ENCODE peak calls at places on chromosomes 5 and 9, in ten cellular contexts. Y is stomach, N is fibroblast of lung, U is HFF-Myc, H is transverse colon, E is foreskin fibroblast, Q is cardiac fibroblast, W is cardiac muscle cell, O is heart left ventricle, T is uterus. S is an unnamed sample.

GRCh38 chr9:133160742-133161541 is 2.8 kb downstream of the GBGT1 start:
- DNase-seq in Y (peak), N (peak), U (peak), H (peak), E (peak), Q (peak), W (peak), O (peak), T (peak), S (no peak)

GRCh38 chr9:2193565-2193964 is 178.4 kb downstream of the SMARCA2 start:
- DNase-seq in Y (no peak), N (no peak), U (no peak), H (no peak), E (no peak), Q (no peak), W (no peak), O (no peak), T (no peak), S (no peak)

GRCh38 chr5:32773944-32774343 is 62.8 kb downstream of the NPR3 start:
- DNase-seq in Y (no peak), N (no peak), U (no peak), H (no peak), E (no peak), Q (no peak), W (no peak), O (no peak), T (no peak), S (no peak)

GRCh38 chr9:107299437-107299836 is 16.4 kb downstream of the RAD23B start:
- DNase-seq in Y (no peak), N (no peak), U (no peak), H (no peak), E (no peak), Q (no peak), W (no peak), O (no peak), T (no peak), S (no peak)

GRCh38 chr5:168177831-168178450 is 113.5 kb upstream of the WWC1 start:
- DNase-seq in Y (no peak), N (no peak), U (no peak), H (no peak), E (no peak), Q (no peak), W (peak), O (peak), T (no peak), S (no peak)

GRCh38 chr5:135319928-135320606 is 79.0 kb downstream of the MACROH2A1 start:
- DNase-seq in Y (peak), N (no peak), U (no peak), H (no peak), E (no peak), Q (no peak), W (no peak), O (no peak), T (peak), S (no peak)

GRCh38 chr9:75642522-75642921 is 248.0 kb upstream of the PCSK5 start:
- DNase-seq in Y (no peak), N (no peak), U (no peak), H (no peak), E (no peak), Q (no peak), W (no peak), O (no peak), T (no peak), S (no peak)

GRCh38 chr5:123810911-123811310 is 298.9 kb downstream of the CSNK1G3 start:
- DNase-seq in Y (no peak), N (no peak), U (no peak), H (no peak), E (no peak), Q (no peak), W (no peak), O (no peak), T (no peak), S (no peak)

GRCh38 chr5:34859253-34859652 is 20.3 kb downstream of the TTC23L start:
- DNase-seq in Y (no peak), N (no peak), U (no peak), H (no peak), E (no peak), Q (no peak), W (no peak), O (no peak), T (no peak), S (no peak)

GRCh38 chr9:107895524-107896001 is 406.0 kb upstream of the KLF4 start:
- DNase-seq in Y (no peak), N (peak), U (peak), H (no peak), E (peak), Q (peak), W (no peak), O (no peak), T (no peak), S (no peak)

GRCh38 chr5:132704875-132705274 is 31.1 kb downstream of the IL4 start:
- DNase-seq in Y (no peak), N (no peak), U (no peak), H (no peak), E (peak), Q (peak), W (no peak), O (no peak), T (no peak), S (no peak)

GRCh38 chr9:15249042-15249818 is 57.8 kb downstream of the TTC39B start:
- DNase-seq in Y (no peak), N (peak), U (peak), H (no peak), E (peak), Q (peak), W (peak), O (no peak), T (no peak), S (no peak)

GRCh38 chr9:93577045-93577939 is 908 bp downstream of the PHF2 start:
- DNase-seq in Y (peak), N (peak), U (no peak), H (peak), E (no peak), Q (peak), W (peak), O (no peak), T (no peak), S (no peak)

GRCh38 chr9:90290716-90291485 is 351.7 kb downstream of the DIRAS2 start:
- DNase-seq in Y (no peak), N (peak), U (no peak), H (no peak), E (no peak), Q (peak), W (no peak), O (no peak), T (no peak), S (no peak)

GRCh38 chr9:124450241-124450924 is at the start of gene ADGRD2:
- DNase-seq in Y (no peak), N (peak), U (no peak), H (no peak), E (peak), Q (peak), W (peak), O (no peak), T (no peak), S (no peak)

GRCh38 chr5:88881566-88881965 is 1.4 kb downstream of the MEF2C start:
- DNase-seq in Y (no peak), N (peak), U (no peak), H (no peak), E (no peak), Q (peak), W (peak), O (no peak), T (no peak), S (no peak)

GRCh38 chr5:170077526-170077925 is 28.2 kb upstream of the FOXI1 start:
- DNase-seq in Y (no peak), N (no peak), U (no peak), H (no peak), E (no peak), Q (no peak), W (no peak), O (no peak), T (no peak), S (no peak)

GRCh38 chr5:40680741-40681350 is 1.1 kb downstream of the PTGER4 start:
- DNase-seq in Y (no peak), N (peak), U (no peak), H (peak), E (no peak), Q (no peak), W (no peak), O (no peak), T (peak), S (no peak)

GRCh38 chr5:59608745-59609144 is 284.8 kb downstream of the PDE4D start:
- DNase-seq in Y (no peak), N (peak), U (no peak), H (no peak), E (no peak), Q (no peak), W (no peak), O (no peak), T (no peak), S (no peak)

GRCh38 chr9:1938675-1939170 is 76.4 kb upstream of the SMARCA2 start:
- DNase-seq in Y (no peak), N (no peak), U (no peak), H (no peak), E (no peak), Q (no peak), W (no peak), O (no peak), T (no peak), S (peak)

GRCh38 chr9:35294066-35294465 is 132.3 kb downstream of the UNC13B start:
- DNase-seq in Y (no peak), N (no peak), U (no peak), H (no peak), E (no peak), Q (no peak), W (no peak), O (no peak), T (no peak), S (no peak)

GRCh38 chr5:102738037-102738436 is 17.1 kb upstream of the PAM start:
- DNase-seq in Y (no peak), N (no peak), U (no peak), H (no peak), E (no peak), Q (no peak), W (no peak), O (no peak), T (no peak), S (no peak)

GRCh38 chr5:176436641-176437040 is 11.5 kb upstream of the FAF2 start:
- DNase-seq in Y (no peak), N (peak), U (no peak), H (no peak), E (peak), Q (no peak), W (no peak), O (no peak), T (no peak), S (no peak)

GRCh38 chr5:56446728-56447127 is 213.6 kb upstream of the ANKRD55 start:
- DNase-seq in Y (no peak), N (no peak), U (no peak), H (no peak), E (no peak), Q (no peak), W (no peak), O (no peak), T (no peak), S (no peak)

GRCh38 chr5:1293997-1294838 is 650 bp downstream of the TERT start:
- DNase-seq in Y (peak), N (no peak), U (no peak), H (no peak), E (no peak), Q (no peak), W (peak), O (no peak), T (no peak), S (no peak)

DNA sequence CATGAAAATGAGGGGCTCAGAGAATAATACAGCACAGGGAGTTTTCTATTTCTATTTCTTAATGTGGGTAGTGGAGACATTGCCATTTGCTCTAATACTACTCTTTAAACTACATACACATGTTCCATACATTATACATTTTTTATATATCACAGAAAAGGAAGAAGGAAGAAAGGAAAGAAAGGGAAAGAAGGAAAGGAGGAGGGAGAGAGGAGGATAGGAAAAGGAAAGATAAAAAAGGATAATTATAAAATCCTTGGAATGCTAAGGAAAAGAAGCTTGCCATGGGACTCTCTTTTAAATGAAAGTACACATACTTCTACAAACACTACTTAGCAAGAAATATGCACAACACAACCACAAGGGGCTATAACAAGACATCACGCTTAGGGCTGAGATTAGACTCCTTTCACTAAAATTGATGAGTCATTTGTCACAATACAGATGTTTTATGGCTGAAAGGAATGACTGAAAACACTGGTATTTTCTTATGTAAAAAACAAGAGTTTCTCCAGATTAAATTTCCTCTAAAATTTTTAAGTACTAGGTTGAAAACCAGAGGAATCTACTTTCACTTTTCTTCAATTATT is 219.8 kb downstream of the ARL15 start:
- DNase-seq in Y (no peak), N (peak), U (peak), H (no peak), E (peak), Q (peak), W (no peak), O (no peak), T (no peak), S (no peak)
- TF ChIP-seq CTCF in Y (no peak), N (peak), U (peak), H (no peak), E (peak), Q (peak), W (peak), O (peak), T (no peak), S (peak)

DNA sequence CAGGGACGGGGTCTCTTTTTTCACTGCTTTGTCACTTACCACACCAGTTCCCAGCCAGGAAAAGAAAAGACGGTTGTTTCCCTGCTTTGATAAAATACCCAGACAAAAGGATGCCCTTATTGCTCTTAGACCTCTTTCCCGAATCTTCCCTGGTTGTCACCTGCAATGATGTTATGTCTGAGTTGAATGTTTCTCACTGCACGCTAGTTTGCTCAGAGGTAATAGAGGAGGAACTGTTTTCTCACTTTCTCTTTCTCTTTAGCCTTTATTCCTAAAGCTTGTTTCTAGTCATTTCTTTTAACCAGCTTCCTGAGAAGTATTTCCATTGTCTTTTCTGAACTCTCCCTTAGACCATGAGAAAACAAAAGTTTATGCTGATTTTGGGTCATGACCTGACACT is 32.9 kb downstream of the ACER2 start:
- DNase-seq in Y (no peak), N (no peak), U (no peak), H (no peak), E (no peak), Q (no peak), W (no peak), O (no peak), T (no peak), S (no peak)
- H3K4me3 ChIP-seq in Y (no peak), N (no peak), U (no peak), H (no peak), E (no peak), Q (no peak), W (no peak), O (no peak), T (no peak), S (no peak)

GRCh38 chr5:172164773-172165212 is 23.2 kb downstream of the STK10 start:
- DNase-seq in Y (no peak), N (peak), U (no peak), H (no peak), E (no peak), Q (peak), W (no peak), O (peak), T (no peak), S (no peak)

GRCh38 chr5:172163346-172163745 is 24.7 kb downstream of the STK10 start:
- DNase-seq in Y (no peak), N (no peak), U (no peak), H (no peak), E (no peak), Q (peak), W (peak), O (peak), T (no peak), S (no peak)

GRCh38 chr5:172160506-172160905 is 27.5 kb downstream of the STK10 start:
- DNase-seq in Y (no peak), N (no peak), U (no peak), H (no peak), E (no peak), Q (no peak), W (no peak), O (peak), T (no peak), S (no peak)

GRCh38 chr5:172165465-172165864 is 22.6 kb downstream of the STK10 start:
- DNase-seq in Y (no peak), N (no peak), U (no peak), H (no peak), E (no peak), Q (no peak), W (no peak), O (no peak), T (no peak), S (no peak)

DNA sequence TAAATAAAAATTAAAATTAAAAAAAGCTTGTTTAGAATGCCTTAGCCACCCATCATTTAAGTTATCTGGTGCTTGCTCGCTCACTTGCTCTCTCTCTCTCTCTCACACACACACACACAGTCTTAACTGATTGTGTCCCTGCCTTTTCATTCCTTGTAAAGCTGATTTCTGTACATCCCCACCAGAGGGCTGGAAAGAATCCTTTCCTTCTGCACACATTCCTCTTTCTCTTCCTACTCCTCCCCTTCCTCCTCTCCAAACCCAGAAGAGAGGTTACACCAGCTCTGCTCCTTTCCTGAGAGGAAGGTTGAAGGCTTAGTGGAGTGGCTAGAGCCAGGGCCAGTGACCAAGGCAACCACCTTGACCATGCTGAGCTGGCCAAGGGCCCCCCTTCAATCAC is 25.7 kb downstream of the STK10 start:
- DNase-seq in Y (no peak), N (peak), U (no peak), H (no peak), E (no peak), Q (peak), W (no peak), O (no peak), T (no peak), S (no peak)
- TF ChIP-seq CTCF in Y (no peak), N (no peak), U (no peak), H (no peak), E (peak), Q (no peak), W (peak), O (no peak), T (no peak), S (no peak)

GRCh38 chr9:118809160-118809625 is 560.0 kb downstream of the BRINP1 start:
- DNase-seq in Y (no peak), N (no peak), U (no peak), H (no peak), E (no peak), Q (no peak), W (no peak), O (no peak), T (no peak), S (no peak)
- H3K4me3 ChIP-seq in Y (no peak), N (no peak), U (no peak), H (no peak), E (no peak), Q (no peak), W (no peak), O (no peak), T (no peak), S (no peak)

GRCh38 chr5:116571568-116572321 is 2.9 kb downstream of the SEMA6A start:
- DNase-seq in Y (no peak), N (no peak), U (no peak), H (no peak), E (no peak), Q (no peak), W (peak), O (no peak), T (no peak), S (no peak)
- TF ChIP-seq CTCF in Y (no peak), N (no peak), U (no peak), H (peak), E (no peak), Q (no peak), W (no peak), O (no peak), T (no peak), S (no peak)

GRCh38 chr5:118705931-118706330 is 282.4 kb downstream of the DTWD2 start:
- DNase-seq in Y (no peak), N (peak), U (no peak), H (no peak), E (no peak), Q (no peak), W (no peak), O (no peak), T (no peak), S (no peak)
- H3K4me3 ChIP-seq in Y (no peak), N (no peak), U (no peak), H (no peak), E (no peak), Q (no peak), W (no peak), O (no peak), T (no peak), S (no peak)

GRCh38 chr9:27353405-27354229 is 56.7 kb upstream of the EQTN start:
- DNase-seq in Y (no peak), N (no peak), U (no peak), H (no peak), E (no peak), Q (no peak), W (no peak), O (peak), T (no peak), S (no peak)
- TF ChIP-seq CTCF in Y (no peak), N (no peak), U (no peak), H (no peak), E (no peak), Q (no peak), W (no peak), O (no peak), T (no peak), S (peak)

GRCh38 chr5:39604491-39604890 is 179.7 kb upstream of the DAB2 start:
- DNase-seq in Y (no peak), N (peak), U (no peak), H (no peak), E (peak), Q (peak), W (no peak), O (no peak), T (no peak), S (no peak)
- H3K4me3 ChIP-seq in Y (no peak), N (no peak), U (no peak), H (no peak), E (no peak), Q (no peak), W (no peak), O (no peak), T (no peak), S (no peak)

GRCh38 chr9:130433168-130433946 is 11.4 kb upstream of the ASS1 start:
- DNase-seq in Y (no peak), N (peak), U (no peak), H (no peak), E (no peak), Q (peak), W (peak), O (peak), T (no peak), S (no peak)
- TF ChIP-seq CTCF in Y (peak), N (peak), U (peak), H (peak), E (peak), Q (peak), W (peak), O (peak), T (peak), S (peak)

GRCh38 chr9:119436261-119436660 is 67.0 kb upstream of the BRINP1 start:
- DNase-seq in Y (no peak), N (no peak), U (no peak), H (no peak), E (no peak), Q (no peak), W (no peak), O (no peak), T (no peak), S (no peak)
- H3K4me3 ChIP-seq in Y (no peak), N (no peak), U (no peak), H (no peak), E (no peak), Q (no peak), W (no peak), O (no peak), T (no peak), S (no peak)